ENCODE peak calls at places on chromosomes 7 and 10, in five cellular contexts. V, Q, S, T and W are unnamed samples.

GRCh38 chr7:84393776-84394175 is 199.2 kb upstream of the SEMA3A start:
- DNase-seq in T (no peak), V (no peak), Q (no peak), S (no peak), W (peak; percentile 63)

GRCh38 chr10:132745971-132746370 is 40.0 kb downstream of the NKX6-2 start:
- DNase-seq in V (no peak), Q (no peak), S (no peak), T (no peak), W (no peak)

GRCh38 chr10:49518982-49519578 is 19.8 kb downstream of the ERCC6 start:
- DNase-seq in Q (peak; percentile 53), T (peak; percentile 38), V (peak; percentile 61), S (peak; percentile 77), W (peak; percentile 54)

GRCh38 chr10:75770634-75771081 is 339.2 kb downstream of the LRMDA start:
- DNase-seq in T (no peak), V (no peak), S (no peak), Q (no peak), W (no peak)

GRCh38 chr10:45373783-45374450 is at the start of gene ALOX5:
- DNase-seq in V (peak; percentile 32), S (peak; percentile 15), T (peak; percentile 89), Q (no peak), W (no peak)

GRCh38 chr10:8790390-8790789 is 735.9 kb downstream of the GATA3 start:
- DNase-seq in S (no peak), Q (no peak), V (no peak), T (no peak), W (no peak)

GRCh38 chr7:25314729-25315267 is 86.5 kb upstream of the NPVF start:
- DNase-seq in V (no peak), Q (peak; percentile 29), T (no peak), S (peak; percentile 38), W (no peak)

GRCh38 chr10:82826132-82826531 is 951.1 kb downstream of the NRG3 start:
- DNase-seq in V (no peak), S (peak; percentile 97), Q (peak; percentile 54), T (no peak), W (no peak)

GRCh38 chr7:107560898-107561516 is 2.7 kb downstream of the COG5 start:
- DNase-seq in V (no peak), T (no peak), Q (no peak), S (no peak), W (no peak)

GRCh38 chr7:68417659-68418058 is 1180.6 kb upstream of the AUTS2 start:
- DNase-seq in S (no peak), V (no peak), T (no peak), Q (no peak), W (no peak)

GRCh38 chr7:66769833-66770512 is 29.4 kb downstream of the RABGEF1 start:
- DNase-seq in S (no peak), T (no peak), Q (peak; percentile 87), V (no peak), W (peak; percentile 74)

DNA sequence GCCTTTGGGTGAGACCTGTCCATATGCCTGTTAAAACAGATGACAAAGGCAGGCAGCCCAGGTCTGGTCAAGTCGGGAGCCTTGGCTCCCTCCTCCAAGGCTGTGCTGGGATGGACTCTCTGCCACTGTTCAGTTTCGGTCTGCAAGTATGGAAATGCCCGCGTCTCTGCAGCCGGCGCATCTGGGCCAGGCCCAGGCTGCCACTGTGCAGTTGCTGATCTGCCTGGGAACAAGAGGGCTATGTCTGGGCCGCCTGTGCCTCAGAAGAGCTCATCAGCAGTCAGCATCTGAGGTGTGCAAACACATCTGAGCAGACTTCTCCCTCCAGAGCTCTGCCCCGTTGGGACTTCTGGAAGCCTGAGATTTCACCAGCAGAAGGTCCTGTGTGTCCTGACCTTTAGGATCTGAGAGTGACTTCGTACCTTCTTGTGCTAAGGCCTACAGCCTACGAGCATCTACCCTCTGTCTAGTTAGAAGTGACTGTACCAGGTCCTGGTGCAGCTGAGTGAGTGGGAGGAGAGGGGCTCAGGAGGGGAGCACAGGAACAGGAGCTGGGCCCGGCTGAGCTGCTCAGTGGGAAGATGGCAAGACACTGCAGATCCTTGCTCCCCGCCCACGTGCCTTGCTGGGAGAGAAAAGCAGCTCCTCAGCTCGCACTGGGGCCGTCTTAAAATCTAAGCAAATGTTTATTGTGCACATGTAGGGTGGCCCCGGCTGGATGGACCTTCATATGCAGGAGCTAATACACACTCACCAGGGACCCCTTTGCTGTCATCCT is 50.9 kb downstream of the DOCK1 start:
- DNase-seq in S (no peak), Q (no peak), T (no peak), V (no peak), W (no peak)
- H3K14ac ChIP-seq in S (no peak overlapping the region), Q (no peak overlapping the region), T (peak overlapping the region; percentile 1), V (no peak overlapping the region), W (no peak overlapping the region)

GRCh38 chr7:131604841-131605279 is 48.4 kb upstream of the PODXL start:
- DNase-seq in T (peak; percentile 81), V (no peak), S (peak; percentile 85), Q (peak; percentile 86), W (peak; percentile 77)

GRCh38 chr7:131605280-131605878 is 49.0 kb upstream of the PODXL start:
- DNase-seq in V (peak; percentile 81), S (no peak), Q (no peak), T (peak; percentile 89), W (no peak)

GRCh38 chr7:131608112-131608498 is 51.7 kb upstream of the PODXL start:
- DNase-seq in T (peak; percentile 60), S (no peak), Q (no peak), V (no peak), W (no peak)

GRCh38 chr7:131607291-131608111 is 51.1 kb upstream of the PODXL start:
- DNase-seq in S (peak; percentile 52), Q (no peak), T (peak; percentile 27), V (no peak), W (no peak)

DNA sequence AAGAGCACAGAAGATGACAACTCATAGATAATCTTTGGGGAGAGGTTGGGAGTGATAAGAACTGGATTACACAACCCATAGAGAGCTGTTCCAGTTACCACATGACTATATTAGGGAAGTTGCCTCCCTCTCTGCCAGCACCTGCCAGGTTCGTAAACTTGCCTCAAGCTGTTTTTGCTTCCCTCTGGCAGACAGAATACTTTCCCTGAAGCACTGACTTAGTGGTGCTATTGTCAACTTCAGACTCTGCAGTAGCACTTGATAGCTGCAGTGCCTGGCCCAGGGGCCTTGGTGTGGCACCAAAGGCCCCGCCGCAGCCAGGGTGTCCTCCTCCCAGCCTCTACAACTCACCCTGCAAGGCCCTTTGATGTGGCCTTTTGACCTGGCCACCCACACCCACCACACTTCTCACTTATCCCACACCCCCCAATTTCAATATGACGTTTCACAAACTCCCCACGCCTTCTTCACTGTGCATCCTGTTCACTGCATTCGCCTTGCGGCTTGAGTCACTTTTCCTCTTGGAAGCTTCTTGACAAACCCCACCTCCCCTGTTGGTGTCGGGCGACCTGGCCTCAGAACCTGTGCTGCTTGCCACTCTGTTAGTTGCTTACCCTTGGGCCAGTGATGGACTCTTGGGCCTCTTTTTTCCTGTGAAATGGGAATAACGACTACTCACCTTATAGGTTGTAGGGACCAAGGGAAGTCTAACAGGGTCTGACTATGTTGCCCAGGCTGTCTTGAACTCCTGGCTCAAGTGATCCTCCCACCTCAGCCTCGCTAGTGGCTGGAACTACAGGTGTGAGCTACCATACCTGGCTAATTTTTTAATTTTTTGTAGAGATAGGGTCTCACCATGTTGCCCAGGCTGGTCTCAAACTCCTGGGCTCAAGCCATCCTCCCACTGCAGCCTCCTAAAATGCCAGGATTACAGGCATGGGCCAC is 50.2 kb upstream of the PODXL start:
- DNase-seq in S (peak; percentile 55), T (peak; percentile 54), V (no peak), Q (no peak), W (no peak)
- H3K14ac ChIP-seq in S (no peak overlapping the region), T (no peak overlapping the region), V (no peak overlapping the region), Q (no peak overlapping the region), W (no peak overlapping the region)

GRCh38 chr10:77520995-77521394 is 116.6 kb downstream of the KCNMA1 start:
- DNase-seq in V (no peak), T (no peak), Q (no peak), S (no peak), W (no peak)

GRCh38 chr10:77522268-77522809 is 115.3 kb downstream of the KCNMA1 start:
- DNase-seq in S (no peak), V (no peak), T (no peak), Q (no peak), W (no peak)

GRCh38 chr10:77518258-77518909 is 119.2 kb downstream of the KCNMA1 start:
- DNase-seq in Q (no peak), S (no peak), T (no peak), V (no peak), W (no peak)

GRCh38 chr10:77518910-77519274 is 118.7 kb downstream of the KCNMA1 start:
- DNase-seq in T (no peak), V (no peak), S (no peak), Q (no peak), W (no peak)

DNA sequence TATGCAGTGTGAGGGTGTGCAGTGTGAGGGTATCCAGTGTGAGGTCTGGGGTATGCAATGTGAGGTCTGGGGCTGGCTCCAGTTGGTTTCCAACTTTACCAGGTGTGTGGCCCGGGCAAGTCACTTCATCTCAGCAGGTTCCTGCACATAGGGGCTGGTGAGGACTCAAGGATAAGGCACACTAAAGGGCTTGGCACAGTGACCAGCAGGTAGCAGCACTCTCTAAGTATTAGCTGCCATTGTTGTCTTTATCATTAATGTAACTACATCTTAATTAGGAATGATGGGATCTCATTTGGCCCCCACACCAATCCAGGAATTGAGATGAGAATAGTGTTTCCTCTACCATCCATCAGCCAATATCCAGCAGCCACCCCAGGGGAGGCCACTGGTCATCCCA is 117.3 kb downstream of the KCNMA1 start:
- DNase-seq in Q (no peak), V (no peak), S (no peak), T (no peak), W (no peak)
- H3K14ac ChIP-seq in Q (no peak overlapping the region), V (peak overlapping the region; percentile 63), S (no peak overlapping the region), T (no peak overlapping the region), W (no peak overlapping the region)

GRCh38 chr10:69871074-69871473 is 69.4 kb downstream of the COL13A1 start:
- DNase-seq in T (peak; percentile 65), S (no peak), V (no peak), Q (no peak), W (no peak)
- H3K14ac ChIP-seq in T (no peak overlapping the region), S (no peak overlapping the region), V (no peak overlapping the region), Q (no peak overlapping the region), W (no peak overlapping the region)

GRCh38 chr7:16293669-16294425 is 127.5 kb downstream of the CRPPA start:
- DNase-seq in T (no peak), S (no peak), V (no peak), Q (no peak), W (no peak)

GRCh38 chr7:16301251-16301650 is 120.1 kb downstream of the CRPPA start:
- DNase-seq in T (no peak), Q (no peak), S (no peak), V (no peak), W (no peak)

GRCh38 chr7:16298221-16298620 is 123.1 kb downstream of the CRPPA start:
- DNase-seq in S (no peak), Q (no peak), V (no peak), T (no peak), W (no peak)

GRCh38 chr7:16299853-16300252 is 121.5 kb downstream of the CRPPA start:
- DNase-seq in S (no peak), Q (peak; percentile 48), V (no peak), T (no peak), W (peak; percentile 3)

GRCh38 chr7:16295558-16295957 is 125.8 kb downstream of the CRPPA start:
- DNase-seq in V (no peak), Q (no peak), S (no peak), T (no peak), W (no peak)
- H3K14ac ChIP-seq in V (no peak overlapping the region), Q (no peak overlapping the region), S (no peak overlapping the region), T (no peak overlapping the region), W (no peak overlapping the region)

GRCh38 chr7:156184164-156184563 is 371.9 kb upstream of the SHH start:
- DNase-seq in T (no peak), V (no peak), S (peak; percentile 33), Q (no peak), W (no peak)
- H3K14ac ChIP-seq in T (no peak overlapping the region), V (no peak overlapping the region), S (no peak overlapping the region), Q (no peak overlapping the region), W (no peak overlapping the region)

GRCh38 chr10:126959431-126959830 is 54.2 kb downstream of the DOCK1 start:
- DNase-seq in Q (no peak), S (no peak), V (no peak), T (no peak), W (no peak)
- H3K14ac ChIP-seq in Q (no peak overlapping the region), S (no peak overlapping the region), V (no peak overlapping the region), T (no peak overlapping the region), W (no peak overlapping the region)